ENCODE peak calls at places on chromosome 5, in eight cellular contexts. L is stomach, X is adrenal gland, P is neuronal stem cell, V is right lobe of liver, E is kidney, H is heart right ventricle, Z is thoracic aorta. Q is an unnamed sample. For H3K9me3, the result is how much of the 10 kb centered on the place peaks cover.

GRCh38 chr5:119336846-119337564 is 18.8 kb upstream of the TNFAIP8 start:
- DNase-seq in L (no peak), X (no peak), P (no peak), V (no peak), E (no peak), H (no peak), Z (no peak), Q (no peak)

GRCh38 chr5:142966146-142966455 is 195.9 kb downstream of the ARHGAP26 start:
- DNase-seq in L (no peak), X (no peak), P (no peak), V (no peak), E (no peak), H (no peak), Z (no peak), Q (no peak)

GRCh38 chr5:142295084-142295758 is 29.6 kb downstream of the SPRY4 start:
- DNase-seq in L (no peak), X (peak), P (no peak), V (no peak), E (peak), H (peak), Z (no peak), Q (no peak)

GRCh38 chr5:10351199-10351881 is 2.2 kb upstream of the MARCHF6 start:
- DNase-seq in L (no peak), X (no peak), P (no peak), V (no peak), E (no peak), H (no peak), Z (no peak), Q (no peak)

GRCh38 chr5:163841-164240 is 27.5 kb upstream of the LRRC14B start:
- DNase-seq in L (no peak), X (no peak), P (no peak), V (peak), E (no peak), H (no peak), Z (no peak), Q (no peak)

GRCh38 chr5:58972301-58972700 is 389.4 kb downstream of the RAB3C start:
- DNase-seq in L (no peak), X (no peak), P (no peak), V (no peak), E (no peak), H (no peak), Z (no peak), Q (no peak)

GRCh38 chr5:41822036-41822435 is 48.2 kb downstream of the OXCT1 start:
- DNase-seq in L (no peak), X (no peak), P (no peak), V (no peak), E (no peak), H (no peak), Z (no peak), Q (no peak)

GRCh38 chr5:149240354-149240998 is 31.2 kb upstream of the AFAP1L1 start:
- DNase-seq in L (peak), X (no peak), P (no peak), V (no peak), E (peak), H (peak), Z (no peak), Q (no peak)

DNA sequence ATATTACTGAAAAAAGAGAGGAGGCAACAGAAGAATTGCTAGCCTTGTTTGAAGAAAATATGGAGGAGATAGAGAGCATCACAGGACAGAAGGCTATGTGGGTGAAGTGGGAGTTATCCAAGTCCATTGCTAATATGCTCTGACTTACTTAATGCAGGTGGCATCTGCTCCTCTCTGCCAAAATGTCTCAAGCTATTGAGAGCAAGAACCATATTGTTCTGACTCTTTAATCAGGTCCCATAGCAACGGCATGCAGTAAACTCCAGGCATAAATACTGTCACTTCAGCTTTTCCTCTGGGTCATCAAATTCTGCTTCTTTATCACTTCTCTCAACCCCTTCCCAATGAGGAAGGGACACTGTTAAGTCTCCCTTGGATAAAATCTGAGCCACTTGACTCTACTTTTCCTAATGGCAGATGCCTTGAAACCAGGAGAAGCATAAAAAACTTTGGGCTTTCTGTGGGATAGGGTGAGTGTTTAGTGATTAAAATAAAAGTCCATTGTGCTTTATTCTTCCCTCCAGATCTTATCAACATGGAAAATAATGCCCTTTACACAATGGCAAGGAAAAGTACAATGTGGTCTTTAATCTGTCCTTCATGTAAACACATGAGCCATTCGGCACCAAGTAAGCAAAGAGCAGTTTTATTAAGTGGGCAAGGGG is 71.2 kb upstream of the TARS1 start:
- DNase-seq in L (no peak), X (no peak), P (no peak), V (no peak), E (no peak), H (no peak), Z (no peak), Q (no peak)
- H3K9me3 ChIP-seq in L (under half), X (under half), P (under half), V (under half), E (under half), H (under half), Z (under half), Q (under half)

GRCh38 chr5:2992806-2993205 is 241.3 kb upstream of the IRX2 start:
- DNase-seq in L (no peak), X (no peak), P (no peak), V (no peak), E (no peak), H (no peak), Z (no peak), Q (no peak)
- H3K9me3 ChIP-seq in L (under half), X (under half), P (under half), V (under half), E (under half), H (under half), Z (under half), Q (under half)

GRCh38 chr5:68436686-68437520 is 221.3 kb downstream of the PIK3R1 start:
- DNase-seq in L (no peak), X (no peak), P (no peak), V (no peak), E (no peak), H (no peak), Z (no peak), Q (no peak)
- H3K9me3 ChIP-seq in L (under half), X (under half), P (under half), V (under half), E (under half), H (under half), Z (under half), Q (under half)

GRCh38 chr5:135212361-135213033 is 178.5 kb upstream of the PITX1 start:
- DNase-seq in L (peak), X (no peak), P (no peak), V (no peak), E (peak), H (no peak), Z (no peak), Q (no peak)

GRCh38 chr5:135213034-135213386 is 179.0 kb upstream of the PITX1 start:
- DNase-seq in L (no peak), X (no peak), P (no peak), V (no peak), E (no peak), H (no peak), Z (no peak), Q (no peak)

GRCh38 chr5:135211791-135212190 is 177.8 kb upstream of the PITX1 start:
- DNase-seq in L (peak), X (no peak), P (no peak), V (no peak), E (no peak), H (no peak), Z (no peak), Q (no peak)

GRCh38 chr5:135214897-135215616 is 181.0 kb upstream of the PITX1 start:
- DNase-seq in L (peak), X (no peak), P (no peak), V (peak), E (no peak), H (no peak), Z (no peak), Q (peak)

DNA sequence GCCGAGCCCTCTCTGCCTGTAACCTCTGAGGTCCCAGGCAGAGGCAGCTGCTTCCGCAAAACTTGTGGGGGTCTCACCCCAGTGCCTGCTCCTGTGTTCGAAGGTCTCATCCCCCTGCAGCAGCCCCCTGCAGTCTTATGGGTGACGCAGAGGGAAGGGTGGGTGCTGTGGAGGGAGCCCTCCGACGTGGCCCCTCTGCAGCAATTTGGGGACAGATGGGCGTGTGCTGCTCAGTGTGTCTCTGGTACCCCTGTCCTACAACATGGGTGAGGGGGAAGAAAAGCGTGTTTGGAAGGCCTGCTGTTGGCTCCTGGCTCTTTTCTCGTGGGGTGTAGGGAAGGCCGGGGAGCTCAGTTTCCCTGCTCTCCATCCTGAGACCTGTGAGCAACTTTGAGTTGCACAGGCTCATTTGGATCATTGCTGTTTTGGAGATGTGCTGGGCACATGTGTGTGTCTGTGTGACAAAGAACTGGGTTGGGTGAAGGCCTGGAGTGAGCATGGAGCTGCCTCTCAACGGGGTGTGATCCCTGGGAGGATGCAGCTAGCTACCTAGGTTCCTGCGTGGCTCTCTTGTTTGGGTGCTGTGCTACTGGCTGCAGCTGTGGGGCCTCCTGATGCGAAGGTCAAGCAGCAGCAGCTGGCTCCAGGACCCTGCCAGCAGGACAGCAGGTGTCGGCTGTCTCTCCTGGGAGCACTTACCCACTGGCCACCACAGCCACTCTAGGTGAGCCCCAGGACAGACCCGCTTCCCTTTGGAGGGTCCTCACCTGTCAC is 179.6 kb upstream of the PITX1 start:
- DNase-seq in L (peak), X (no peak), P (no peak), V (peak), E (peak), H (no peak), Z (no peak), Q (no peak)
- H3K9me3 ChIP-seq in L (under half), X (under half), P (under half), V (under half), E (under half), H (under half), Z (under half), Q (under half)

GRCh38 chr5:178080618-178081410 is 32.5 kb upstream of the N4BP3 start:
- DNase-seq in L (no peak), X (no peak), P (no peak), V (no peak), E (no peak), H (no peak), Z (no peak), Q (no peak)

GRCh38 chr5:178081571-178082244 is 31.6 kb upstream of the N4BP3 start:
- DNase-seq in L (peak), X (no peak), P (no peak), V (no peak), E (no peak), H (no peak), Z (no peak), Q (no peak)

GRCh38 chr5:178078197-178078995 is 34.9 kb upstream of the N4BP3 start:
- DNase-seq in L (peak), X (no peak), P (no peak), V (no peak), E (no peak), H (no peak), Z (no peak), Q (no peak)

GRCh38 chr5:178077751-178078150 is 35.6 kb upstream of the N4BP3 start:
- DNase-seq in L (no peak), X (no peak), P (no peak), V (no peak), E (no peak), H (no peak), Z (no peak), Q (no peak)

GRCh38 chr5:178080056-178080455 is 33.3 kb upstream of the N4BP3 start:
- DNase-seq in L (no peak), X (no peak), P (no peak), V (no peak), E (no peak), H (no peak), Z (no peak), Q (no peak)
- H3K9me3 ChIP-seq in L (under half), X (under half), P (under half), V (under half), E (under half), H (under half), Z (under half), Q (under half)

DNA sequence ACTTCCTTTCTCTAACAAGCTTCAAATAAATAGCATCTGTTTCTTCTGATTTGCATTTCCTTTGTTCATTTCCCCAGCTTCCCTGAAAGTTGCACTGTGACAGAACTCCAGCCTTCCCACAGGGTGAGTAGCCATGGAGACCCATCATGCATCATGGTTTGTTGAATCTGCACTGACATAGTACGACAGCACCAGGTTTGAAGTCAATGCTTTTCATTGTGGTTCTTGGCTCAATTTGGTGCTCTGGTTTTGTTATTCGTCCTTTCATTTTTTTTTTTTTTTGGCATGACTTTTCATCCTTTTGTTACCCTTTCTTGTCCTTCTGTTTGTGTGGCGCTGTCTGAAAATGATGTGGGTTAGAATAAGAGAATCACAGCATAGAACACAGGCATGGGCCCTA is 206.1 kb upstream of the CDH10 start:
- DNase-seq in L (no peak), X (no peak), P (no peak), V (no peak), E (no peak), H (no peak), Z (no peak), Q (no peak)
- H3K9me3 ChIP-seq in L (under half), X (under half), P (under half), V (under half), E (under half), H (under half), Z (under half), Q (under half)

GRCh38 chr5:24045034-24045433 is 537.6 kb downstream of the PRDM9 start:
- DNase-seq in L (no peak), X (no peak), P (no peak), V (no peak), E (no peak), H (no peak), Z (no peak), Q (no peak)
- H3K9me3 ChIP-seq in L (under half), X (under half), P (under half), V (under half), E (under half), H (under half), Z (under half), Q (under half)

GRCh38 chr5:158549306-158549705 is 550.4 kb downstream of the EBF1 start:
- DNase-seq in L (no peak), X (no peak), P (no peak), V (no peak), E (no peak), H (no peak), Z (no peak), Q (no peak)
- H3K9me3 ChIP-seq in L (under half), X (under half), P (under half), V (under half), E (under half), H (under half), Z (under half), Q (under half)

GRCh38 chr5:45862763-45863162 is 166.6 kb upstream of the HCN1 start:
- DNase-seq in L (no peak), X (no peak), P (no peak), V (no peak), E (no peak), H (no peak), Z (no peak), Q (no peak)
- H3K9me3 ChIP-seq in L (under half), X (under half), P (under half), V (under half), E (under half), H (under half), Z (under half), Q (under half)

GRCh38 chr5:27475063-27475462 is 436.7 kb upstream of the CDH9 start:
- DNase-seq in L (no peak), X (no peak), P (no peak), V (no peak), E (no peak), H (no peak), Z (no peak), Q (no peak)
- H3K9me3 ChIP-seq in L (under half), X (under half), P (under half), V (under half), E (under half), H (under half), Z (under half), Q (under half)

Q was measured in HAP-1.